ENCODE peak calls at places on chromosomes 12 and 14, in four cellular contexts. One of them, this sample, is unnamed.

GRCh38 chr14:25049559-25050493 is at the start of gene STXBP6:
- DNase-seq in GM12878: no peak
- DNase-seq in K562: no peak
- DNase-seq in HepG2: peak; percentile 65
- DNase-seq in this sample: peak; percentile 71

GRCh38 chr14:74314576-74314975 is 11.8 kb upstream of the ABCD4 start:
- DNase-seq in GM12878: no peak
- DNase-seq in K562: no peak
- DNase-seq in HepG2: no peak
- DNase-seq in this sample: no peak

GRCh38 chr12:6573001-6573400 is 4.9 kb upstream of the NOP2 start:
- DNase-seq in GM12878: no peak
- DNase-seq in K562: no peak
- DNase-seq in HepG2: no peak
- DNase-seq in this sample: no peak

GRCh38 chr12:112599871-112600270 is 181.1 kb downstream of the PTPN11 start:
- DNase-seq in HepG2: peak; percentile 90
- DNase-seq in GM12878: no peak
- DNase-seq in K562: no peak
- DNase-seq in this sample: no peak

GRCh38 chr12:46661161-46661845 is 164.5 kb downstream of the SLC38A4 start:
- DNase-seq in GM12878: peak; percentile 48
- DNase-seq in HepG2: peak; percentile 77
- DNase-seq in K562: peak; percentile 40
- DNase-seq in this sample: peak; percentile 45

GRCh38 chr14:89254201-89254919 is 162.7 kb downstream of the FOXN3 start:
- DNase-seq in K562: no peak
- DNase-seq in HepG2: no peak
- DNase-seq in GM12878: no peak
- DNase-seq in this sample: no peak

GRCh38 chr12:6963741-6964446 is 6.6 kb downstream of the PHB2 start:
- DNase-seq in K562: no peak
- DNase-seq in GM12878: no peak
- DNase-seq in HepG2: no peak
- DNase-seq in this sample: no peak

GRCh38 chr12:127280393-127281275 is 986.3 kb upstream of the TMEM132C start:
- DNase-seq in K562: peak; percentile 81
- DNase-seq in HepG2: peak; percentile 4
- DNase-seq in GM12878: no peak
- DNase-seq in this sample: peak; percentile 80

GRCh38 chr14:101022121-101022520 is 118.6 kb upstream of the RTL1 start:
- DNase-seq in GM12878: no peak
- DNase-seq in K562: no peak
- DNase-seq in HepG2: no peak
- DNase-seq in this sample: no peak

GRCh38 chr12:75571204-75571603 is 59.8 kb upstream of the KRR1 start:
- DNase-seq in GM12878: no peak
- DNase-seq in K562: no peak
- DNase-seq in HepG2: peak; percentile 40
- DNase-seq in this sample: no peak

GRCh38 chr12:7345232-7345631 is 41.4 kb downstream of the ACSM4 start:
- DNase-seq in K562: no peak
- DNase-seq in HepG2: no peak
- DNase-seq in GM12878: no peak
- DNase-seq in this sample: no peak

GRCh38 chr14:35866595-35867279 is 40.6 kb downstream of the BRMS1L start:
- DNase-seq in HepG2: no peak
- DNase-seq in K562: no peak
- DNase-seq in GM12878: no peak
- DNase-seq in this sample: no peak

GRCh38 chr14:75401356-75401755 is 26.5 kb upstream of the JDP2 start:
- DNase-seq in HepG2: no peak
- DNase-seq in K562: no peak
- DNase-seq in GM12878: no peak
- DNase-seq in this sample: no peak

GRCh38 chr12:50050410-50051280 is 6.8 kb upstream of the ASIC1 start:
- DNase-seq in GM12878: no peak
- DNase-seq in K562: peak; percentile 99
- DNase-seq in HepG2: peak; percentile 46
- DNase-seq in this sample: peak; percentile 30

GRCh38 chr12:94545937-94546771 is 86.5 kb upstream of the CEP83 start:
- DNase-seq in HepG2: peak; percentile 44
- DNase-seq in GM12878: peak; percentile 19
- DNase-seq in K562: peak; percentile 60
- DNase-seq in this sample: peak; percentile 69

GRCh38 chr12:90712671-90713070 is 242.3 kb downstream of the CCER1 start:
- DNase-seq in K562: no peak
- DNase-seq in GM12878: no peak
- DNase-seq in HepG2: no peak
- DNase-seq in this sample: no peak

GRCh38 chr14:67879026-67879425 is 59.4 kb downstream of the RAD51B start:
- DNase-seq in HepG2: no peak
- DNase-seq in GM12878: no peak
- DNase-seq in K562: no peak
- DNase-seq in this sample: no peak

GRCh38 chr14:67883717-67884116 is 64.1 kb downstream of the RAD51B start:
- DNase-seq in HepG2: no peak
- DNase-seq in K562: no peak
- DNase-seq in GM12878: no peak
- DNase-seq in this sample: no peak

GRCh38 chr14:67886221-67886620 is 66.6 kb downstream of the RAD51B start:
- DNase-seq in GM12878: no peak
- DNase-seq in K562: no peak
- DNase-seq in HepG2: no peak
- DNase-seq in this sample: no peak

GRCh38 chr14:67882973-67883372 is 63.4 kb downstream of the RAD51B start:
- DNase-seq in K562: no peak
- DNase-seq in HepG2: no peak
- DNase-seq in GM12878: no peak
- DNase-seq in this sample: no peak

GRCh38 chr14:67881225-67881624 is 61.6 kb downstream of the RAD51B start:
- DNase-seq in K562: no peak
- DNase-seq in HepG2: no peak
- DNase-seq in GM12878: peak; percentile 81
- DNase-seq in this sample: no peak
- TF ChIP-seq FOXK2 in K562: no peak
- TF ChIP-seq FOXK2 in HepG2: no peak
- TF ChIP-seq FOXK2 in GM12878: no peak
- TF ChIP-seq FOXK2 in this sample: no peak

GRCh38 chr12:54012631-54013398 is 4.0 kb downstream of the HOXC8 start:
- DNase-seq in K562: peak; percentile 47
- DNase-seq in HepG2: no peak
- DNase-seq in GM12878: no peak
- DNase-seq in this sample: no peak
- TF ChIP-seq FOXK2 in K562: no peak
- TF ChIP-seq FOXK2 in HepG2: no peak
- TF ChIP-seq FOXK2 in GM12878: no peak
- TF ChIP-seq FOXK2 in this sample: no peak

GRCh38 chr12:66197413-66198055 is 8.5 kb downstream of the IRAK3 start:
- DNase-seq in HepG2: no peak
- DNase-seq in GM12878: no peak
- DNase-seq in K562: no peak
- DNase-seq in this sample: no peak
- TF ChIP-seq FOXK2 in HepG2: no peak
- TF ChIP-seq FOXK2 in GM12878: no peak
- TF ChIP-seq FOXK2 in K562: no peak
- TF ChIP-seq FOXK2 in this sample: no peak

GRCh38 chr14:86038401-86038985 is 508.5 kb downstream of the FLRT2 start:
- DNase-seq in K562: peak; percentile 5
- DNase-seq in GM12878: no peak
- DNase-seq in HepG2: peak; percentile 10
- DNase-seq in this sample: peak; percentile 37
- TF ChIP-seq FOXK2 in K562: no peak
- TF ChIP-seq FOXK2 in GM12878: no peak
- TF ChIP-seq FOXK2 in HepG2: no peak
- TF ChIP-seq FOXK2 in this sample: no peak

DNA sequence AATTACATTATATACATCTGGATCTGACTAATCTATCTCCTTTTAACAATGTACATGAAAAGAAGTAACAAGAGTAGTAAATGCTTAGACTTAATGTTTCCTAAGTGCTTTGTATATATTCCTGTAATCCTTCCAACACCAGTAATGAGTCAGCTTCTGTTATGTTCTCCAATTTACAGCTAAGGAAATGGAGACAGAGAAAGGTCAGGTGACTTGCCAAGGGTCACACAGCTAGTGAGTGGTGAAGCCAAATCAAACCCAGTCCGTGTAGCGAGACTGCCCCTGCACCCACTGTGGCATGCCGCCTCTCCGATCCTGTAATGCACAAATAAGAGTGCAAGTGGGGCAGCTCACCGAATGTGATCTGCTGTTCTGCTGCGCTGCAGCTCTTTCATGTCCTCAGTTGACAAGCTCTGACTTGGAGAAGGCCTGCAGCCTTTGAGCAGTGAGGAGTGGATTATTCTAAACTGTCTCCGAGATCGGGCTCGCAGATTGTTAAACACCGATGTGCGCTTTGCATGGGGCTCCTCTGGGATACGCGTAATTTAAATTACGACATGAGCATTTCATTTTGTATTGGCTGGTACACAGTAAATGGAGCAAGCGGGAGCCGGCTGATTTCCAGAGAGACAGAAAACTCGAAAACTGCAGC is 65.1 kb upstream of the KTN1 start:
- DNase-seq in K562: no peak
- DNase-seq in GM12878: no peak
- DNase-seq in HepG2: no peak
- DNase-seq in this sample: no peak
- TF ChIP-seq FOXK2 in K562: no peak
- TF ChIP-seq FOXK2 in GM12878: no peak
- TF ChIP-seq FOXK2 in HepG2: no peak
- TF ChIP-seq FOXK2 in this sample: no peak

This sample was measured in HEK293T.